ENCODE peak calls at places on chromosomes 16 and 17, in ten cellular contexts. One of them, this sample, is unnamed.
A peak's percentile ranks its signal among the peaks of the same experiment; 100 is the strongest.

GRCh38 chr17:61371179-61371578 is 28.5 kb upstream of the TBX2 start:
- DNase-seq in right cardiac atrium: no peak
- DNase-seq in globus pallidus: no peak
- DNase-seq in iPS-NIHi11: no peak
- DNase-seq in stimulated activated CD4-positive, alpha-beta T cell treated with anti-CD3 and anti-CD28 coated beads, Interleukin-4, amount 100 ng/mL, for 4 hours: no peak
- DNase-seq in glutamatergic neuron: no peak
- DNase-seq in NCI-H446 treated with DMSO at 0.1 percent for 48 hours: no peak
- DNase-seq in brain pericyte: no peak
- DNase-seq in posterior cingulate gyrus: no peak
- DNase-seq in central memory CD8-positive, alpha-beta T cell: no peak
- DNase-seq in this sample: no peak

GRCh38 chr17:7018331-7018964 is 4.4 kb upstream of the BCL6B start:
- DNase-seq in right cardiac atrium: peak; percentile 77
- DNase-seq in globus pallidus: no peak
- DNase-seq in iPS-NIHi11: no peak
- DNase-seq in stimulated activated CD4-positive, alpha-beta T cell treated with anti-CD3 and anti-CD28 coated beads, Interleukin-4, amount 100 ng/mL, for 4 hours: no peak
- DNase-seq in glutamatergic neuron: no peak
- DNase-seq in NCI-H446 treated with DMSO at 0.1 percent for 48 hours: no peak
- DNase-seq in brain pericyte: no peak
- DNase-seq in posterior cingulate gyrus: no peak
- DNase-seq in central memory CD8-positive, alpha-beta T cell: no peak
- DNase-seq in this sample: peak; percentile 71

GRCh38 chr16:2598723-2599122 is 60.9 kb downstream of the PDPK1 start:
- DNase-seq in right cardiac atrium: no peak
- DNase-seq in globus pallidus: no peak
- DNase-seq in iPS-NIHi11: no peak
- DNase-seq in stimulated activated CD4-positive, alpha-beta T cell treated with anti-CD3 and anti-CD28 coated beads, Interleukin-4, amount 100 ng/mL, for 4 hours: no peak
- DNase-seq in glutamatergic neuron: no peak
- DNase-seq in NCI-H446 treated with DMSO at 0.1 percent for 48 hours: no peak
- DNase-seq in brain pericyte: no peak
- DNase-seq in posterior cingulate gyrus: peak; percentile 19
- DNase-seq in central memory CD8-positive, alpha-beta T cell: no peak
- DNase-seq in this sample: peak; percentile 6

GRCh38 chr16:1763521-1764511 is 7.5 kb downstream of the NME3 start:
- DNase-seq in right cardiac atrium: peak; percentile 18
- DNase-seq in globus pallidus: no peak
- DNase-seq in iPS-NIHi11: peak; percentile 97
- DNase-seq in stimulated activated CD4-positive, alpha-beta T cell treated with anti-CD3 and anti-CD28 coated beads, Interleukin-4, amount 100 ng/mL, for 4 hours: no peak
- DNase-seq in glutamatergic neuron: peak; percentile 88
- DNase-seq in NCI-H446 treated with DMSO at 0.1 percent for 48 hours: no peak
- DNase-seq in brain pericyte: no peak
- DNase-seq in posterior cingulate gyrus: no peak
- DNase-seq in central memory CD8-positive, alpha-beta T cell: no peak
- DNase-seq in this sample: no peak

GRCh38 chr16:21590791-21591190 is 8.6 kb upstream of the METTL9 start:
- DNase-seq in right cardiac atrium: no peak
- DNase-seq in globus pallidus: no peak
- DNase-seq in iPS-NIHi11: no peak
- DNase-seq in stimulated activated CD4-positive, alpha-beta T cell treated with anti-CD3 and anti-CD28 coated beads, Interleukin-4, amount 100 ng/mL, for 4 hours: no peak
- DNase-seq in glutamatergic neuron: no peak
- DNase-seq in NCI-H446 treated with DMSO at 0.1 percent for 48 hours: no peak
- DNase-seq in brain pericyte: no peak
- DNase-seq in posterior cingulate gyrus: no peak
- DNase-seq in central memory CD8-positive, alpha-beta T cell: no peak
- DNase-seq in this sample: no peak

GRCh38 chr17:4901648-4902344 is 1.1 kb downstream of the CHRNE start:
- DNase-seq in right cardiac atrium: peak; percentile 65
- DNase-seq in globus pallidus: peak; percentile 35
- DNase-seq in iPS-NIHi11: peak; percentile 46
- DNase-seq in stimulated activated CD4-positive, alpha-beta T cell treated with anti-CD3 and anti-CD28 coated beads, Interleukin-4, amount 100 ng/mL, for 4 hours: peak; percentile 21
- DNase-seq in glutamatergic neuron: no peak
- DNase-seq in NCI-H446 treated with DMSO at 0.1 percent for 48 hours: no peak
- DNase-seq in brain pericyte: no peak
- DNase-seq in posterior cingulate gyrus: peak; percentile 87
- DNase-seq in central memory CD8-positive, alpha-beta T cell: no peak
- DNase-seq in this sample: peak; percentile 66

GRCh38 chr17:37485938-37486570 is 3.6 kb upstream of the DUSP14 start:
- DNase-seq in right cardiac atrium: no peak
- DNase-seq in globus pallidus: no peak
- DNase-seq in iPS-NIHi11: no peak
- DNase-seq in stimulated activated CD4-positive, alpha-beta T cell treated with anti-CD3 and anti-CD28 coated beads, Interleukin-4, amount 100 ng/mL, for 4 hours: no peak
- DNase-seq in glutamatergic neuron: no peak
- DNase-seq in NCI-H446 treated with DMSO at 0.1 percent for 48 hours: no peak
- DNase-seq in brain pericyte: no peak
- DNase-seq in posterior cingulate gyrus: no peak
- DNase-seq in central memory CD8-positive, alpha-beta T cell: no peak
- DNase-seq in this sample: no peak

GRCh38 chr16:17508303-17508702 is 37.5 kb upstream of the XYLT1 start:
- DNase-seq in right cardiac atrium: no peak
- DNase-seq in globus pallidus: no peak
- DNase-seq in iPS-NIHi11: no peak
- DNase-seq in stimulated activated CD4-positive, alpha-beta T cell treated with anti-CD3 and anti-CD28 coated beads, Interleukin-4, amount 100 ng/mL, for 4 hours: no peak
- DNase-seq in glutamatergic neuron: no peak
- DNase-seq in NCI-H446 treated with DMSO at 0.1 percent for 48 hours: no peak
- DNase-seq in brain pericyte: no peak
- DNase-seq in posterior cingulate gyrus: no peak
- DNase-seq in central memory CD8-positive, alpha-beta T cell: no peak
- DNase-seq in this sample: no peak

GRCh38 chr17:50114849-50115357 is 15.1 kb downstream of the SAMD14 start:
- DNase-seq in right cardiac atrium: no peak
- DNase-seq in globus pallidus: peak; percentile 45
- DNase-seq in iPS-NIHi11: peak; percentile 64
- DNase-seq in stimulated activated CD4-positive, alpha-beta T cell treated with anti-CD3 and anti-CD28 coated beads, Interleukin-4, amount 100 ng/mL, for 4 hours: peak; percentile 18
- DNase-seq in glutamatergic neuron: no peak
- DNase-seq in NCI-H446 treated with DMSO at 0.1 percent for 48 hours: peak; percentile 54
- DNase-seq in brain pericyte: no peak
- DNase-seq in posterior cingulate gyrus: no peak
- DNase-seq in central memory CD8-positive, alpha-beta T cell: no peak
- DNase-seq in this sample: no peak

GRCh38 chr16:49452568-49452967 is 79.0 kb downstream of the C16orf78 start:
- DNase-seq in right cardiac atrium: no peak
- DNase-seq in globus pallidus: no peak
- DNase-seq in iPS-NIHi11: peak; percentile 62
- DNase-seq in stimulated activated CD4-positive, alpha-beta T cell treated with anti-CD3 and anti-CD28 coated beads, Interleukin-4, amount 100 ng/mL, for 4 hours: no peak
- DNase-seq in glutamatergic neuron: no peak
- DNase-seq in NCI-H446 treated with DMSO at 0.1 percent for 48 hours: no peak
- DNase-seq in brain pericyte: no peak
- DNase-seq in posterior cingulate gyrus: no peak
- DNase-seq in central memory CD8-positive, alpha-beta T cell: no peak
- DNase-seq in this sample: no peak

GRCh38 chr16:79298476-79299153 is 301.9 kb downstream of the MAF start:
- DNase-seq in right cardiac atrium: no peak
- DNase-seq in globus pallidus: no peak
- DNase-seq in iPS-NIHi11: peak; percentile 28
- DNase-seq in stimulated activated CD4-positive, alpha-beta T cell treated with anti-CD3 and anti-CD28 coated beads, Interleukin-4, amount 100 ng/mL, for 4 hours: no peak
- DNase-seq in glutamatergic neuron: no peak
- DNase-seq in NCI-H446 treated with DMSO at 0.1 percent for 48 hours: no peak
- DNase-seq in brain pericyte: no peak
- DNase-seq in posterior cingulate gyrus: no peak
- DNase-seq in central memory CD8-positive, alpha-beta T cell: no peak
- DNase-seq in this sample: no peak

GRCh38 chr16:28163699-28164584 is 47.8 kb downstream of the XPO6 start:
- DNase-seq in right cardiac atrium: no peak
- DNase-seq in globus pallidus: no peak
- DNase-seq in iPS-NIHi11: no peak
- DNase-seq in stimulated activated CD4-positive, alpha-beta T cell treated with anti-CD3 and anti-CD28 coated beads, Interleukin-4, amount 100 ng/mL, for 4 hours: no peak
- DNase-seq in glutamatergic neuron: no peak
- DNase-seq in NCI-H446 treated with DMSO at 0.1 percent for 48 hours: no peak
- DNase-seq in brain pericyte: peak; percentile 51
- DNase-seq in posterior cingulate gyrus: no peak
- DNase-seq in central memory CD8-positive, alpha-beta T cell: no peak
- DNase-seq in this sample: no peak

This sample was measured in left cardiac atrium.